ENCODE peak calls at places on chromosomes 5 and 9, in six cellular contexts. One of them, this sample, is unnamed.

GRCh38 chr9:35935755-35936509 is 22.0 kb downstream of the OR2S2 start:
- DNase-seq in stimulated activated CD8-positive, alpha-beta memory T cell treated with anti-CD3 and anti-CD28 coated beads, Interleukin-7, amount 100 ng/mL, for 24 hours: no peak
- DNase-seq in NCI-H510A treated with DMSO at 0.1 percent for 48 hours: no peak
- DNase-seq in stimulated activated CD4-positive, alpha-beta T cell treated with anti-CD3 and anti-CD28 coated beads, Interleukin-4, amount 100 ng/mL, for 4 hours: no peak
- DNase-seq in CD4-positive, alpha-beta memory T cell: no peak
- DNase-seq in NCI-H1417: no peak
- DNase-seq in this sample: no peak

GRCh38 chr5:143922718-143923117 is 110.8 kb downstream of the HMHB1 start:
- DNase-seq in stimulated activated CD8-positive, alpha-beta memory T cell treated with anti-CD3 and anti-CD28 coated beads, Interleukin-7, amount 100 ng/mL, for 24 hours: no peak
- DNase-seq in NCI-H510A treated with DMSO at 0.1 percent for 48 hours: no peak
- DNase-seq in stimulated activated CD4-positive, alpha-beta T cell treated with anti-CD3 and anti-CD28 coated beads, Interleukin-4, amount 100 ng/mL, for 4 hours: no peak
- DNase-seq in CD4-positive, alpha-beta memory T cell: no peak
- DNase-seq in NCI-H1417: no peak
- DNase-seq in this sample: no peak

GRCh38 chr9:99430301-99430700 is 208.2 kb downstream of the SEC61B start:
- DNase-seq in stimulated activated CD8-positive, alpha-beta memory T cell treated with anti-CD3 and anti-CD28 coated beads, Interleukin-7, amount 100 ng/mL, for 24 hours: no peak
- DNase-seq in NCI-H510A treated with DMSO at 0.1 percent for 48 hours: no peak
- DNase-seq in stimulated activated CD4-positive, alpha-beta T cell treated with anti-CD3 and anti-CD28 coated beads, Interleukin-4, amount 100 ng/mL, for 4 hours: no peak
- DNase-seq in CD4-positive, alpha-beta memory T cell: no peak
- DNase-seq in NCI-H1417: no peak
- DNase-seq in this sample: no peak

GRCh38 chr9:97696025-97696822 is 916 bp downstream of the XPA start:
- DNase-seq in stimulated activated CD8-positive, alpha-beta memory T cell treated with anti-CD3 and anti-CD28 coated beads, Interleukin-7, amount 100 ng/mL, for 24 hours: no peak
- DNase-seq in NCI-H510A treated with DMSO at 0.1 percent for 48 hours: peak
- DNase-seq in stimulated activated CD4-positive, alpha-beta T cell treated with anti-CD3 and anti-CD28 coated beads, Interleukin-4, amount 100 ng/mL, for 4 hours: no peak
- DNase-seq in CD4-positive, alpha-beta memory T cell: peak
- DNase-seq in NCI-H1417: peak
- DNase-seq in this sample: peak

GRCh38 chr9:116303270-116303904 is 149.8 kb downstream of the PAPPA start:
- DNase-seq in stimulated activated CD8-positive, alpha-beta memory T cell treated with anti-CD3 and anti-CD28 coated beads, Interleukin-7, amount 100 ng/mL, for 24 hours: no peak
- DNase-seq in NCI-H510A treated with DMSO at 0.1 percent for 48 hours: no peak
- DNase-seq in stimulated activated CD4-positive, alpha-beta T cell treated with anti-CD3 and anti-CD28 coated beads, Interleukin-4, amount 100 ng/mL, for 4 hours: no peak
- DNase-seq in CD4-positive, alpha-beta memory T cell: no peak
- DNase-seq in NCI-H1417: no peak
- DNase-seq in this sample: no peak

GRCh38 chr9:101601904-101602765 is 7.4 kb upstream of the PPP3R2 start:
- DNase-seq in stimulated activated CD8-positive, alpha-beta memory T cell treated with anti-CD3 and anti-CD28 coated beads, Interleukin-7, amount 100 ng/mL, for 24 hours: no peak
- DNase-seq in NCI-H510A treated with DMSO at 0.1 percent for 48 hours: peak
- DNase-seq in stimulated activated CD4-positive, alpha-beta T cell treated with anti-CD3 and anti-CD28 coated beads, Interleukin-4, amount 100 ng/mL, for 4 hours: no peak
- DNase-seq in CD4-positive, alpha-beta memory T cell: peak
- DNase-seq in NCI-H1417: peak
- DNase-seq in this sample: peak

GRCh38 chr5:9497347-9497746 is 48.5 kb downstream of the SEMA5A start:
- DNase-seq in stimulated activated CD8-positive, alpha-beta memory T cell treated with anti-CD3 and anti-CD28 coated beads, Interleukin-7, amount 100 ng/mL, for 24 hours: no peak
- DNase-seq in NCI-H510A treated with DMSO at 0.1 percent for 48 hours: peak
- DNase-seq in stimulated activated CD4-positive, alpha-beta T cell treated with anti-CD3 and anti-CD28 coated beads, Interleukin-4, amount 100 ng/mL, for 4 hours: no peak
- DNase-seq in CD4-positive, alpha-beta memory T cell: no peak
- DNase-seq in NCI-H1417: no peak
- DNase-seq in this sample: no peak

GRCh38 chr5:143641957-143642356 is 170.0 kb upstream of the HMHB1 start:
- DNase-seq in stimulated activated CD8-positive, alpha-beta memory T cell treated with anti-CD3 and anti-CD28 coated beads, Interleukin-7, amount 100 ng/mL, for 24 hours: no peak
- DNase-seq in NCI-H510A treated with DMSO at 0.1 percent for 48 hours: no peak
- DNase-seq in stimulated activated CD4-positive, alpha-beta T cell treated with anti-CD3 and anti-CD28 coated beads, Interleukin-4, amount 100 ng/mL, for 4 hours: no peak
- DNase-seq in CD4-positive, alpha-beta memory T cell: no peak
- DNase-seq in NCI-H1417: no peak
- DNase-seq in this sample: no peak

GRCh38 chr5:140973550-140973949 is 7.3 kb downstream of the PCDHAC2 start:
- DNase-seq in stimulated activated CD8-positive, alpha-beta memory T cell treated with anti-CD3 and anti-CD28 coated beads, Interleukin-7, amount 100 ng/mL, for 24 hours: no peak
- DNase-seq in NCI-H510A treated with DMSO at 0.1 percent for 48 hours: no peak
- DNase-seq in stimulated activated CD4-positive, alpha-beta T cell treated with anti-CD3 and anti-CD28 coated beads, Interleukin-4, amount 100 ng/mL, for 4 hours: no peak
- DNase-seq in CD4-positive, alpha-beta memory T cell: no peak
- DNase-seq in NCI-H1417: no peak
- DNase-seq in this sample: no peak

GRCh38 chr5:10654566-10654965 is 90.7 kb downstream of the ANKRD33B start:
- DNase-seq in stimulated activated CD8-positive, alpha-beta memory T cell treated with anti-CD3 and anti-CD28 coated beads, Interleukin-7, amount 100 ng/mL, for 24 hours: no peak
- DNase-seq in NCI-H510A treated with DMSO at 0.1 percent for 48 hours: no peak
- DNase-seq in stimulated activated CD4-positive, alpha-beta T cell treated with anti-CD3 and anti-CD28 coated beads, Interleukin-4, amount 100 ng/mL, for 4 hours: no peak
- DNase-seq in CD4-positive, alpha-beta memory T cell: no peak
- DNase-seq in NCI-H1417: no peak
- DNase-seq in this sample: no peak

GRCh38 chr5:33231214-33231710 is 209.5 kb upstream of the TARS1 start:
- DNase-seq in stimulated activated CD8-positive, alpha-beta memory T cell treated with anti-CD3 and anti-CD28 coated beads, Interleukin-7, amount 100 ng/mL, for 24 hours: no peak
- DNase-seq in NCI-H510A treated with DMSO at 0.1 percent for 48 hours: no peak
- DNase-seq in stimulated activated CD4-positive, alpha-beta T cell treated with anti-CD3 and anti-CD28 coated beads, Interleukin-4, amount 100 ng/mL, for 4 hours: no peak
- DNase-seq in CD4-positive, alpha-beta memory T cell: no peak
- DNase-seq in NCI-H1417: no peak
- DNase-seq in this sample: no peak

GRCh38 chr5:64690417-64691151 is at the start of gene SHISAL2B:
- DNase-seq in stimulated activated CD8-positive, alpha-beta memory T cell treated with anti-CD3 and anti-CD28 coated beads, Interleukin-7, amount 100 ng/mL, for 24 hours: no peak
- DNase-seq in NCI-H510A treated with DMSO at 0.1 percent for 48 hours: peak
- DNase-seq in stimulated activated CD4-positive, alpha-beta T cell treated with anti-CD3 and anti-CD28 coated beads, Interleukin-4, amount 100 ng/mL, for 4 hours: no peak
- DNase-seq in CD4-positive, alpha-beta memory T cell: no peak
- DNase-seq in NCI-H1417: peak
- DNase-seq in this sample: no peak

GRCh38 chr9:122642226-122642625 is 15.2 kb downstream of the OR1B1 start:
- DNase-seq in stimulated activated CD8-positive, alpha-beta memory T cell treated with anti-CD3 and anti-CD28 coated beads, Interleukin-7, amount 100 ng/mL, for 24 hours: no peak
- DNase-seq in NCI-H510A treated with DMSO at 0.1 percent for 48 hours: no peak
- DNase-seq in stimulated activated CD4-positive, alpha-beta T cell treated with anti-CD3 and anti-CD28 coated beads, Interleukin-4, amount 100 ng/mL, for 4 hours: no peak
- DNase-seq in CD4-positive, alpha-beta memory T cell: no peak
- DNase-seq in NCI-H1417: no peak
- DNase-seq in this sample: no peak

GRCh38 chr5:178572617-178573016 is 17.6 kb downstream of the COL23A1 start:
- DNase-seq in stimulated activated CD8-positive, alpha-beta memory T cell treated with anti-CD3 and anti-CD28 coated beads, Interleukin-7, amount 100 ng/mL, for 24 hours: no peak
- DNase-seq in NCI-H510A treated with DMSO at 0.1 percent for 48 hours: no peak
- DNase-seq in stimulated activated CD4-positive, alpha-beta T cell treated with anti-CD3 and anti-CD28 coated beads, Interleukin-4, amount 100 ng/mL, for 4 hours: no peak
- DNase-seq in CD4-positive, alpha-beta memory T cell: no peak
- DNase-seq in NCI-H1417: no peak
- DNase-seq in this sample: no peak

GRCh38 chr9:104992696-104993095 is 64.7 kb upstream of the ABCA1 start:
- DNase-seq in stimulated activated CD8-positive, alpha-beta memory T cell treated with anti-CD3 and anti-CD28 coated beads, Interleukin-7, amount 100 ng/mL, for 24 hours: no peak
- DNase-seq in NCI-H510A treated with DMSO at 0.1 percent for 48 hours: peak
- DNase-seq in stimulated activated CD4-positive, alpha-beta T cell treated with anti-CD3 and anti-CD28 coated beads, Interleukin-4, amount 100 ng/mL, for 4 hours: no peak
- DNase-seq in CD4-positive, alpha-beta memory T cell: no peak
- DNase-seq in NCI-H1417: peak
- DNase-seq in this sample: no peak

GRCh38 chr9:107044872-107045271 is 181.9 kb downstream of the ZNF462 start:
- DNase-seq in stimulated activated CD8-positive, alpha-beta memory T cell treated with anti-CD3 and anti-CD28 coated beads, Interleukin-7, amount 100 ng/mL, for 24 hours: no peak
- DNase-seq in NCI-H510A treated with DMSO at 0.1 percent for 48 hours: no peak
- DNase-seq in stimulated activated CD4-positive, alpha-beta T cell treated with anti-CD3 and anti-CD28 coated beads, Interleukin-4, amount 100 ng/mL, for 4 hours: no peak
- DNase-seq in CD4-positive, alpha-beta memory T cell: no peak
- DNase-seq in NCI-H1417: peak
- DNase-seq in this sample: no peak

GRCh38 chr9:100352201-100352726 is 478 bp downstream of the TEX10 start:
- DNase-seq in stimulated activated CD8-positive, alpha-beta memory T cell treated with anti-CD3 and anti-CD28 coated beads, Interleukin-7, amount 100 ng/mL, for 24 hours: peak
- DNase-seq in NCI-H510A treated with DMSO at 0.1 percent for 48 hours: peak
- DNase-seq in stimulated activated CD4-positive, alpha-beta T cell treated with anti-CD3 and anti-CD28 coated beads, Interleukin-4, amount 100 ng/mL, for 4 hours: peak
- DNase-seq in CD4-positive, alpha-beta memory T cell: peak
- DNase-seq in NCI-H1417: no peak
- DNase-seq in this sample: peak

GRCh38 chr5:170603578-170604565 is 100.1 kb downstream of the KCNIP1 start:
- DNase-seq in stimulated activated CD8-positive, alpha-beta memory T cell treated with anti-CD3 and anti-CD28 coated beads, Interleukin-7, amount 100 ng/mL, for 24 hours: peak
- DNase-seq in NCI-H510A treated with DMSO at 0.1 percent for 48 hours: peak
- DNase-seq in stimulated activated CD4-positive, alpha-beta T cell treated with anti-CD3 and anti-CD28 coated beads, Interleukin-4, amount 100 ng/mL, for 4 hours: peak
- DNase-seq in CD4-positive, alpha-beta memory T cell: no peak
- DNase-seq in NCI-H1417: peak
- DNase-seq in this sample: peak

GRCh38 chr5:150787659-150788058 is 9.1 kb downstream of the SMIM3 start:
- DNase-seq in stimulated activated CD8-positive, alpha-beta memory T cell treated with anti-CD3 and anti-CD28 coated beads, Interleukin-7, amount 100 ng/mL, for 24 hours: no peak
- DNase-seq in NCI-H510A treated with DMSO at 0.1 percent for 48 hours: no peak
- DNase-seq in stimulated activated CD4-positive, alpha-beta T cell treated with anti-CD3 and anti-CD28 coated beads, Interleukin-4, amount 100 ng/mL, for 4 hours: no peak
- DNase-seq in CD4-positive, alpha-beta memory T cell: no peak
- DNase-seq in NCI-H1417: no peak
- DNase-seq in this sample: no peak

GRCh38 chr9:87862536-87863268 is 20.0 kb upstream of the SPATA31E1 start:
- DNase-seq in stimulated activated CD8-positive, alpha-beta memory T cell treated with anti-CD3 and anti-CD28 coated beads, Interleukin-7, amount 100 ng/mL, for 24 hours: no peak
- DNase-seq in NCI-H510A treated with DMSO at 0.1 percent for 48 hours: no peak
- DNase-seq in stimulated activated CD4-positive, alpha-beta T cell treated with anti-CD3 and anti-CD28 coated beads, Interleukin-4, amount 100 ng/mL, for 4 hours: no peak
- DNase-seq in CD4-positive, alpha-beta memory T cell: no peak
- DNase-seq in NCI-H1417: no peak
- DNase-seq in this sample: no peak

GRCh38 chr9:108469654-108470053 is 386.1 kb downstream of the ACTL7B start:
- DNase-seq in stimulated activated CD8-positive, alpha-beta memory T cell treated with anti-CD3 and anti-CD28 coated beads, Interleukin-7, amount 100 ng/mL, for 24 hours: no peak
- DNase-seq in NCI-H510A treated with DMSO at 0.1 percent for 48 hours: no peak
- DNase-seq in stimulated activated CD4-positive, alpha-beta T cell treated with anti-CD3 and anti-CD28 coated beads, Interleukin-4, amount 100 ng/mL, for 4 hours: no peak
- DNase-seq in CD4-positive, alpha-beta memory T cell: no peak
- DNase-seq in NCI-H1417: no peak
- DNase-seq in this sample: no peak

GRCh38 chr5:150511641-150512367 is 3.9 kb downstream of the NDST1 start:
- DNase-seq in stimulated activated CD8-positive, alpha-beta memory T cell treated with anti-CD3 and anti-CD28 coated beads, Interleukin-7, amount 100 ng/mL, for 24 hours: no peak
- DNase-seq in NCI-H510A treated with DMSO at 0.1 percent for 48 hours: no peak
- DNase-seq in stimulated activated CD4-positive, alpha-beta T cell treated with anti-CD3 and anti-CD28 coated beads, Interleukin-4, amount 100 ng/mL, for 4 hours: no peak
- DNase-seq in CD4-positive, alpha-beta memory T cell: no peak
- DNase-seq in NCI-H1417: peak
- DNase-seq in this sample: no peak

GRCh38 chr5:170719551-170719950 is 64.0 kb upstream of the GABRP start:
- DNase-seq in stimulated activated CD8-positive, alpha-beta memory T cell treated with anti-CD3 and anti-CD28 coated beads, Interleukin-7, amount 100 ng/mL, for 24 hours: no peak
- DNase-seq in NCI-H510A treated with DMSO at 0.1 percent for 48 hours: no peak
- DNase-seq in stimulated activated CD4-positive, alpha-beta T cell treated with anti-CD3 and anti-CD28 coated beads, Interleukin-4, amount 100 ng/mL, for 4 hours: no peak
- DNase-seq in CD4-positive, alpha-beta memory T cell: no peak
- DNase-seq in NCI-H1417: no peak
- DNase-seq in this sample: no peak

GRCh38 chr5:94228791-94229190 is 389.6 kb downstream of the KIAA0825 start:
- DNase-seq in stimulated activated CD8-positive, alpha-beta memory T cell treated with anti-CD3 and anti-CD28 coated beads, Interleukin-7, amount 100 ng/mL, for 24 hours: no peak
- DNase-seq in NCI-H510A treated with DMSO at 0.1 percent for 48 hours: no peak
- DNase-seq in stimulated activated CD4-positive, alpha-beta T cell treated with anti-CD3 and anti-CD28 coated beads, Interleukin-4, amount 100 ng/mL, for 4 hours: no peak
- DNase-seq in CD4-positive, alpha-beta memory T cell: no peak
- DNase-seq in NCI-H1417: no peak
- DNase-seq in this sample: no peak

This sample was measured in Ammon's horn.